ENCODE peak calls at places on chromosomes 16 and 17, in eight cellular contexts. L is PC-3; G is CD8-positive, alpha-beta T cell; U is heart left ventricle; R is AG04450; D is cardiac muscle cell; O is fibroblast of villous mesenchyme; V is cardiac fibroblast. Z is an unnamed sample.

GRCh38 chr16:81275064-81275532 is 36.6 kb downstream of the BCO1 start:
- DNase-seq in L (no peak), G (no peak), U (no peak), R (no peak), D (no peak), O (no peak), V (no peak), Z (peak; percentile 36)

GRCh38 chr16:58096249-58096648 is 32.9 kb downstream of the CFAP20 start:
- DNase-seq in L (no peak), G (no peak), U (no peak), R (no peak), D (no peak), O (no peak), V (no peak), Z (no peak)

GRCh38 chr17:77314601-77315000 is 173.8 kb downstream of the SEC14L1 start:
- DNase-seq in L (no peak), G (no peak), U (no peak), R (no peak), D (no peak), O (no peak), V (no peak), Z (no peak)

GRCh38 chr16:89257281-89257731 is 39.8 kb downstream of the ZNF778 start:
- DNase-seq in L (peak; percentile 16), G (no peak), U (no peak), R (no peak), D (peak; percentile 31), O (no peak), V (no peak), Z (no peak)

GRCh38 chr17:20083460-20083859 is 74.3 kb downstream of the SPECC1 start:
- DNase-seq in L (no peak), G (no peak), U (no peak), R (no peak), D (peak; percentile 27), O (peak; percentile 52), V (peak; percentile 62), Z (peak; percentile 21)

GRCh38 chr16:59060212-59060611 is 326.1 kb upstream of the GOT2 start:
- DNase-seq in L (no peak), G (no peak), U (no peak), R (peak; percentile 3), D (peak; percentile 2), O (peak; percentile 14), V (peak; percentile 9), Z (peak; percentile 45)

GRCh38 chr17:58317421-58318064 is 11.1 kb downstream of the TSPOAP1 start:
- DNase-seq in L (peak; percentile 95), G (peak; percentile 59), U (peak; percentile 30), R (peak; percentile 43), D (peak; percentile 76), O (peak; percentile 41), V (peak; percentile 62), Z (peak; percentile 85)

GRCh38 chr17:78892936-78893379 is 10.0 kb downstream of the CEP295NL start:
- DNase-seq in L (no peak), G (no peak), U (no peak), R (no peak), D (no peak), O (no peak), V (no peak), Z (no peak)

GRCh38 chr16:74888227-74888862 is 96.6 kb downstream of the WDR59 start:
- DNase-seq in L (no peak), G (no peak), U (no peak), R (no peak), D (no peak), O (no peak), V (no peak), Z (peak; percentile 65)

GRCh38 chr16:56262148-56262878 is 71.0 kb downstream of the GNAO1 start:
- DNase-seq in L (peak; percentile 5), G (peak; percentile 42), U (no peak), R (no peak), D (no peak), O (no peak), V (no peak), Z (peak; percentile 51)

GRCh38 chr16:4777339-4778049 is 10.5 kb upstream of the ZNF500 start:
- DNase-seq in L (no peak), G (no peak), U (no peak), R (no peak), D (no peak), O (no peak), V (no peak), Z (no peak)

GRCh38 chr17:7056386-7056785 is 12.5 kb upstream of the SLC16A11 start:
- DNase-seq in L (peak; percentile 46), G (no peak), U (no peak), R (no peak), D (no peak), O (peak; percentile 52), V (peak; percentile 48), Z (peak; percentile 62)

GRCh38 chr16:69306031-69306430 is 5.1 kb upstream of the VPS4A start:
- DNase-seq in L (no peak), G (no peak), U (no peak), R (no peak), D (no peak), O (no peak), V (no peak), Z (no peak)

GRCh38 chr17:37259030-37259735 is 116.6 kb upstream of the C17orf78 start:
- DNase-seq in L (no peak), G (no peak), U (no peak), R (no peak), D (peak; percentile 8), O (no peak), V (peak; percentile 63), Z (peak; percentile 57)

GRCh38 chr16:73063284-73063733 is 15.4 kb upstream of the ZFHX3 start:
- DNase-seq in L (no peak), G (no peak), U (no peak), R (no peak), D (no peak), O (no peak), V (peak; percentile 25), Z (no peak)

GRCh38 chr16:17304814-17305169 is 166.0 kb downstream of the XYLT1 start:
- DNase-seq in L (no peak), G (no peak), U (no peak), R (no peak), D (no peak), O (no peak), V (no peak), Z (no peak)

GRCh38 chr16:8720967-8721692 is 46.7 kb downstream of the ABAT start:
- DNase-seq in L (no peak), G (no peak), U (no peak), R (no peak), D (no peak), O (no peak), V (no peak), Z (no peak)

DNA sequence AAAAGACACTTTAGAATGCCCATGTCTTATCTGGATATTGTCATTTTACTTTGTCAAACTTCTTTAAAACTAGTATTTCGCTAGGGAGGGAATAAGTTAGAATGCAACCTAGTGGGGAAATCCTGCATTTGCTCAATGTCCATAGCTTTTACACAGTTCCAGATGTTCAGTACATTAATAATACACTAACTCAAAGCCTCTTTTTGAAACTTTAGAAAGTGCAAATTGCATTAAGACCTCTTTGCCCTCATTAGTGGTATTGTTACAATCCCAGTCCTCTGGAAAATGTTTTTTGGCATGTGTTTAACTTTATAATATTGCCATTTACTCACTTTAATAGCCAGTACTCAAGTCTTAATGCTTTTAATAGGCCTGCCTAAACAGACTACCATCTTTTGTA is 106.8 kb downstream of the BRIP1 start:
- DNase-seq in L (no peak), G (no peak), U (no peak), R (no peak), D (no peak), O (no peak), V (no peak), Z (no peak)
- TF ChIP-seq CTCF in L (no peak), G (no peak), U (no peak), R (peak; percentile 3), D (no peak), O (no peak), V (no peak), Z (no peak)

GRCh38 chr16:67396159-67396774 is 3.0 kb upstream of the TPPP3 start:
- DNase-seq in L (peak; percentile 70), G (no peak), U (peak; percentile 92), R (no peak), D (peak; percentile 64), O (peak; percentile 77), V (peak; percentile 76), Z (peak; percentile 87)
- H3K4me3 ChIP-seq in L (no peak overlapping the region), G (no peak overlapping the region), U (no peak overlapping the region), R (no peak overlapping the region), D (no peak overlapping the region), O (no peak overlapping the region), V (no peak overlapping the region), Z (no peak overlapping the region)

GRCh38 chr16:389317-389716 is 7.5 kb upstream of the PGAP6 start:
- DNase-seq in L (no peak), G (no peak), U (no peak), R (no peak), D (no peak), O (no peak), V (no peak), Z (no peak)

GRCh38 chr16:381788-382717 is at the start of gene PGAP6:
- DNase-seq in L (peak; percentile 50), G (peak; percentile 70), U (peak; percentile 72), R (no peak), D (peak; percentile 61), O (peak; percentile 53), V (peak; percentile 25), Z (peak; percentile 43)

GRCh38 chr16:391885-392335 is 5.1 kb upstream of the NME4 start:
- DNase-seq in L (peak; percentile 63), G (peak; percentile 55), U (no peak), R (peak; percentile 45), D (peak; percentile 75), O (peak; percentile 66), V (peak; percentile 89), Z (peak; percentile 70)

GRCh38 chr16:383326-384020 is 1.7 kb upstream of the PGAP6 start:
- DNase-seq in L (peak; percentile 85), G (no peak), U (peak; percentile 27), R (no peak), D (no peak), O (no peak), V (no peak), Z (peak; percentile 81)

DNA sequence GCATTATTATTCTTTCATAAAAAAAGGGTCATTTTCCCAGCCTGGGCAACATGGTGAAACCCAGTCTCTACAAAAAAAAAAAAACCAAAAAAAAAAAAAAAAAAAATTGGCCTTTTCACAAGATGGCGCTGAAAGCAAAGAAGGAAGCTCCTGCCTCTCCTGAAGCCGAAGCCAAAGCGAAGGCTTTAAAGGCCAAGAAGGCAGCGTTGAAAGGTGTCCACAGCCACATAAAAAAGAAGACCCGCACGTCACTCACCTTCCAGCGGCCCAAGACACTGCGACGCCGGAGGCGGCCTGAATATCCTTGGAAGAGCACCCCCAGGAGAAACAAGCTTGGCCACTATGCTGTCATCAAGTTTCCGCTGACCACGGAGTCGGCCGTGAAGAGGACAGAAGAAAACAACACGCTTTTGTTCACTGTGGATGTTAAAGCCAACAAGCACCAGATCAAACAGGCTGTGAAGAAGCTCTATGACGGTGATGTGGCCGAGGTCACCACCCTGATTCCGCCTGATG is 4.9 kb upstream of the PGAP6 start:
- DNase-seq in L (no peak), G (no peak), U (peak; percentile 29), R (no peak), D (peak; percentile 60), O (peak; percentile 28), V (peak; percentile 33), Z (no peak)
- TF ChIP-seq CTCF in L (no peak), G (no peak), U (no peak), R (no peak), D (peak; percentile 5), O (no peak), V (no peak), Z (no peak)

GRCh38 chr17:66676421-66676820 is 158.5 kb upstream of the CACNG5 start:
- DNase-seq in L (peak; percentile 96), G (no peak), U (no peak), R (no peak), D (no peak), O (no peak), V (peak; percentile 18), Z (peak; percentile 98)
- H3K4me3 ChIP-seq in L (peak overlapping the region; percentile 57), G (no peak overlapping the region), U (no peak overlapping the region), R (no peak overlapping the region), D (no peak overlapping the region), O (no peak overlapping the region), V (no peak overlapping the region), Z (peak overlapping the region; percentile 34)